ENCODE peak calls at places on chromosomes 4 and X, in eight cellular contexts. E is heart left ventricle, I is adrenal gland, O is IMR-90, S is Peyer's patch, B is ovary, U is breast epithelium, X is upper lobe of left lung. D is an unnamed sample. For H3K9me3, the result is how much of the 10 kb centered on the place peaks cover.

GRCh38 chr4:139077567-139078355 is 62.2 kb downstream of the NOCT start:
- DNase-seq in E (no peak), I (no peak), O (no peak), S (no peak), B (no peak), U (no peak), X (no peak), D (no peak)

GRCh38 chrX:37314526-37314925 is 34.6 kb upstream of the PRRG1 start:
- DNase-seq in E (no peak), I (no peak), O (peak), S (no peak), B (no peak), U (no peak), X (no peak), D (no peak)

GRCh38 chr4:128847074-128847724 is 37.7 kb downstream of the JADE1 start:
- DNase-seq in E (no peak), I (peak), O (peak), S (no peak), B (no peak), U (no peak), X (peak), D (no peak)

GRCh38 chr4:176376032-176376614 is 56.4 kb downstream of the SPCS3 start:
- DNase-seq in E (no peak), I (no peak), O (peak), S (no peak), B (no peak), U (no peak), X (no peak), D (no peak)

GRCh38 chrX:53445977-53446376 is 11.8 kb upstream of the HSD17B10 start:
- DNase-seq in E (peak), I (peak), O (peak), S (peak), B (no peak), U (no peak), X (peak), D (no peak)

GRCh38 chr4:24248674-24249644 is 335.4 kb downstream of the DHX15 start:
- DNase-seq in E (peak), I (no peak), O (no peak), S (no peak), B (no peak), U (no peak), X (no peak), D (no peak)

GRCh38 chr4:154465085-154465484 is 26.5 kb downstream of the DCHS2 start:
- DNase-seq in E (no peak), I (no peak), O (no peak), S (no peak), B (no peak), U (no peak), X (no peak), D (no peak)

GRCh38 chrX:41334866-41335589 is 1.1 kb downstream of the DDX3X start:
- DNase-seq in E (peak), I (peak), O (peak), S (peak), B (peak), U (peak), X (peak), D (no peak)

GRCh38 chrX:53354669-53355068 is 67.8 kb downstream of the SMC1A start:
- DNase-seq in E (no peak), I (no peak), O (peak), S (no peak), B (no peak), U (no peak), X (no peak), D (no peak)

GRCh38 chrX:119015407-119016242 is 41.2 kb downstream of the LONRF3 start:
- DNase-seq in E (peak), I (peak), O (peak), S (peak), B (peak), U (peak), X (peak), D (no peak)

GRCh38 chr4:18071894-18072293 is 50.3 kb upstream of the LCORL start:
- DNase-seq in E (no peak), I (no peak), O (no peak), S (no peak), B (no peak), U (no peak), X (no peak), D (no peak)

GRCh38 chrX:23634181-23634580 is 33.1 kb upstream of the PRDX4 start:
- DNase-seq in E (no peak), I (no peak), O (no peak), S (no peak), B (no peak), U (no peak), X (no peak), D (no peak)

GRCh38 chr4:14539246-14539645 is 463.0 kb upstream of the CPEB2 start:
- DNase-seq in E (no peak), I (no peak), O (no peak), S (no peak), B (no peak), U (no peak), X (no peak), D (no peak)

GRCh38 chr4:98648602-98649001 is 9.8 kb downstream of the TSPAN5 start:
- DNase-seq in E (peak), I (no peak), O (no peak), S (no peak), B (no peak), U (no peak), X (no peak), D (no peak)

GRCh38 chrX:125289209-125289608 is 30.5 kb upstream of the TEX13C start:
- DNase-seq in E (no peak), I (no peak), O (peak), S (no peak), B (no peak), U (no peak), X (no peak), D (no peak)

GRCh38 chr4:141957416-141957815 is 321.0 kb downstream of the IL15 start:
- DNase-seq in E (no peak), I (no peak), O (no peak), S (no peak), B (no peak), U (no peak), X (no peak), D (no peak)

GRCh38 chr4:163070023-163070422 is 96.7 kb downstream of the NAF1 start:
- DNase-seq in E (no peak), I (no peak), O (no peak), S (no peak), B (no peak), U (no peak), X (no peak), D (no peak)

GRCh38 chrX:96432647-96433046 is 252.0 kb upstream of the DIAPH2 start:
- DNase-seq in E (no peak), I (no peak), O (no peak), S (no peak), B (no peak), U (no peak), X (no peak), D (no peak)

GRCh38 chr4:38743866-38744265 is 38.9 kb downstream of the TLR10 start:
- DNase-seq in E (no peak), I (no peak), O (no peak), S (no peak), B (no peak), U (no peak), X (no peak), D (no peak)

GRCh38 chr4:84870398-84871163 is 95.9 kb downstream of the WDFY3 start:
- DNase-seq in E (no peak), I (no peak), O (peak), S (no peak), B (no peak), U (no peak), X (no peak), D (no peak)

GRCh38 chrX:129954804-129955203 is 27.6 kb upstream of the BCORL1 start:
- DNase-seq in E (no peak), I (no peak), O (no peak), S (no peak), B (no peak), U (no peak), X (no peak), D (no peak)

GRCh38 chr4:154082760-154083530 is 294.1 kb upstream of the SFRP2 start:
- DNase-seq in E (no peak), I (no peak), O (no peak), S (no peak), B (no peak), U (no peak), X (no peak), D (no peak)

GRCh38 chr4:61896717-61897116 is 696.6 kb downstream of the ADGRL3 start:
- DNase-seq in E (no peak), I (no peak), O (no peak), S (no peak), B (no peak), U (no peak), X (no peak), D (no peak)

GRCh38 chr4:99783940-99784339 is 32.7 kb upstream of the DAPP1 start:
- DNase-seq in E (no peak), I (no peak), O (no peak), S (no peak), B (no peak), U (no peak), X (no peak), D (no peak)

GRCh38 chr4:153014460-153014859 is 78.3 kb downstream of the FHDC1 start:
- DNase-seq in E (no peak), I (no peak), O (peak), S (peak), B (no peak), U (no peak), X (no peak), D (no peak)

GRCh38 chr4:29805245-29805644 is 914.9 kb upstream of the PCDH7 start:
- DNase-seq in E (no peak), I (no peak), O (peak), S (no peak), B (no peak), U (no peak), X (no peak), D (no peak)

GRCh38 chrX:137428251-137428661 is 137.7 kb upstream of the ZIC3 start:
- DNase-seq in E (no peak), I (no peak), O (no peak), S (no peak), B (no peak), U (no peak), X (no peak), D (no peak)

GRCh38 chrX:108313662-108314061 is 124.6 kb downstream of the COL4A6 start:
- DNase-seq in E (no peak), I (no peak), O (peak), S (no peak), B (no peak), U (no peak), X (no peak), D (no peak)

GRCh38 chr4:125677665-125678307 is 363.0 kb downstream of the FAT4 start:
- DNase-seq in E (no peak), I (no peak), O (no peak), S (no peak), B (no peak), U (no peak), X (no peak), D (no peak)

GRCh38 chr4:6233943-6234342 is 33.6 kb upstream of the JAKMIP1 start:
- DNase-seq in E (no peak), I (no peak), O (no peak), S (no peak), B (no peak), U (no peak), X (no peak), D (no peak)

GRCh38 chr4:99848576-99848975 is 31.9 kb downstream of the DAPP1 start:
- DNase-seq in E (no peak), I (no peak), O (no peak), S (no peak), B (no peak), U (no peak), X (no peak), D (no peak)

GRCh38 chrX:130836447-130836846 is 66.6 kb downstream of the ENOX2 start:
- DNase-seq in E (no peak), I (no peak), O (peak), S (no peak), B (no peak), U (no peak), X (no peak), D (no peak)

GRCh38 chrX:103211012-103211715 is 3.7 kb upstream of the BEX4 start:
- DNase-seq in E (no peak), I (peak), O (peak), S (peak), B (peak), U (peak), X (peak), D (no peak)

GRCh38 chrX:110987292-110987691 is 108.7 kb upstream of the PAK3 start:
- DNase-seq in E (no peak), I (no peak), O (no peak), S (no peak), B (no peak), U (no peak), X (no peak), D (no peak)

GRCh38 chrX:45621356-45622041 is 420.8 kb upstream of the DIPK2B start:
- DNase-seq in E (no peak), I (no peak), O (peak), S (no peak), B (no peak), U (no peak), X (no peak), D (no peak)

GRCh38 chrX:120021927-120022326 is 55.6 kb downstream of the RHOXF2B start:
- DNase-seq in E (no peak), I (no peak), O (no peak), S (no peak), B (no peak), U (no peak), X (no peak), D (no peak)

GRCh38 chrX:120365320-120365719 is 3.4 kb downstream of the ATP1B4 start:
- DNase-seq in E (peak), I (peak), O (no peak), S (peak), B (peak), U (no peak), X (peak), D (no peak)

GRCh38 chrX:29661290-29661689 is 554.1 kb upstream of the MAGEB2 start:
- DNase-seq in E (no peak), I (no peak), O (peak), S (no peak), B (no peak), U (no peak), X (no peak), D (no peak)

DNA sequence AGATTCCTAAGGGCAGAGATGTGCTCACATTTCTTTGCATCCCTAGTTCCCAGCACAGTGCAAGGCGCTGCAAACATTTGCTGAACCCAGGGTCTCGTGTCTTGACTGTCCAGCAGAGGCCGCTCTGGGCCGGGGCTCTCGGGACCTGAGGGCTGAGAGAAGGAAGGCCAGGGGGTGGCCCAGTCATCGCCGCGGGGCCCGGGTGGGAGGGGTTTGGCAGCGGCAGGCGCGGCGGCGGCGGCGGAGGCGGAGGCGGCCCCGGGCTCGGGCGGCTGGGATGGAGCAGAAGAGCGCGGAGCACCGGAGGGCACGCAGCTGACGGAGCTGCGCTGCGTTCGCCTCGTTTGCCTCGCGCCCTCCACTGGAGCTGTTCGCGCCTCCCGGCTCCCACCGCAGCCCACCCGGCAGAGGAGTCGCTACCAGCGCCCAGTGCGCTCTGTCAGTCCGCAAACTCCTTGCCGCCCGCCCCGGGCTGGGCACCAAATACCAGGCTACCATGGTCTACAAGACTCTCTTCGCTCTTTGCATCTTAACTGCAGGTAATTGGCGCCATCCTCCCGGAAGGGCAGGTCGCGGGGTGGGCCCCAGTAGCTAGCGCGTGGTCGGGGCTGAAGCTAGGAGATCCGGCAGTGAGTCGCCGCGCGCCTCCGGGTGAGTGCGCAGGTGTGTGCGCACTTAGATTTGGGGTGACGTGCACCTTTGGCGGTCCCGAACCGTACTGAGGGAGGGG is at the start of gene PARM1:
- DNase-seq in E (peak), I (peak), O (peak), S (peak), B (peak), U (peak), X (peak), D (peak)
- TF ChIP-seq POLR2A in E (peak), I (peak), O (no peak), S (peak), B (peak), U (no peak), X (no peak), D (no peak)

DNA sequence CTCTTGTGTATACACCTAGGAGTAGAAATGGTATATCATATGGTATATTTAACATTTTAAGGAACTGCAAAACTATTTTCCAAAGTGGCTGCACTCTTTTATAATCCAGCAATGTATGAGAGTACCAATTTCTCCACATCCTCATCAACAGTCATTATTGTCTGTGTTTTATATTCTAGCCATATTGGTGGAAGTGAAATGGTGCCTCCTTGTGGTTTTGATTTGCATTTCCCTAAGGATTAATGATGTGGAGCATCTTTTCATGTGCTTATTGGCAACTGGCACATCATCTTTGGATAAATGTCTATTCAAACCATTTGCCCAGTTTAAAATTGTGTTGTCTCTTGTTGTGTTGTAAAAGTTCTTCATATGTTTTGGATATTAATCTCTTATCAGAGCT is 9.6 kb downstream of the BMP15 start:
- DNase-seq in E (no peak), I (no peak), O (peak), S (no peak), B (no peak), U (no peak), X (no peak), D (no peak)
- TF ChIP-seq CTCF in E (peak), I (peak), O (peak), S (no peak), B (no peak), U (no peak), X (no peak), D (no peak)

DNA sequence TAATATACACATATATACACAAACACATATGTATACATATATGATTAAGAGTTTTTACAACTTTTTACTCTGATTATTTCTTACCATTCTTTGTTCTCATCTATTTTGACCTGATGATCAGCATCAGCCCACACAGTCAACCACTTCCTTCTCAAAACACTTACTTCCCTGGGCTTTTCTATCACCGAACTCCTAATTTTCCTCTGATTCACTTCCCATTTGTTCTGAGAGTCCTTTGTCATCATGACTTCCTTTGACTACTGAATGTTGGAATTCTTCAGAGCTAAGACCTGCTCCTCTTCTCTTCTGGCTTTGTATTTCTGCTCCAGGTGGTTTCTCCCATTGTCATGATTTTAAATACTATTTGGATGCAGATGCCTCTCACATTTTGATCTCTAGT is 209.5 kb upstream of the AFF2 start:
- DNase-seq in E (no peak), I (no peak), O (no peak), S (no peak), B (no peak), U (no peak), X (no peak), D (no peak)
- H3K9me3 ChIP-seq in E (under half), I (under half), O (under half), S (under half), B (under half), U (under half), X (under half), D (under half)

DNA sequence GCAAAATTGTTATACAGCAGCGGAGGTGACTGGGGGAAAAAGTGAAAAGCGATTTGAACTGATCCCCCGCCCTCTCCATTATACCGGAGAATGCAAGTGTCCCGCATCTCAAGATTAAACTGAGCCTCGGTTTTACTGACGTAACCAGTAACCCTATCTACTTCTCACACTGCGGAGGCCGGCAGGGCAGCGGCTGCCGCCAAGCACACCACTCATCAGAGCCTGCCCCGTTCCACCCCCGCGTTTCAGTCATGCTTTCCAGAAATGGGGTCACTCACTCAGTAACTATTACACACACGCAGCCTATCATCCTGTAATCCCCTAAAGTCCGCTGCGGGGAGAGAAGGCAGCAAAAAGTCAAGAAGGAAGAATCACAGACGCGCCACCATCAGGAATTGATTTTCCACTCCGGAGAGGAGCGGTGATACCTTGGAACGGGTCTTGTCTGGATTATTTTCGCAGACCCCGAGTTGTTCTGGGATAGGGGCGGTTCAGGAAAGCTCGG is 1.4 kb downstream of the RPS6KA3 start:
- DNase-seq in E (peak), I (peak), O (peak), S (peak), B (peak), U (peak), X (peak), D (no peak)
- TF ChIP-seq POLR2A in E (peak), I (peak), O (peak), S (peak), B (peak), U (no peak), X (no peak), D (no peak)

DNA sequence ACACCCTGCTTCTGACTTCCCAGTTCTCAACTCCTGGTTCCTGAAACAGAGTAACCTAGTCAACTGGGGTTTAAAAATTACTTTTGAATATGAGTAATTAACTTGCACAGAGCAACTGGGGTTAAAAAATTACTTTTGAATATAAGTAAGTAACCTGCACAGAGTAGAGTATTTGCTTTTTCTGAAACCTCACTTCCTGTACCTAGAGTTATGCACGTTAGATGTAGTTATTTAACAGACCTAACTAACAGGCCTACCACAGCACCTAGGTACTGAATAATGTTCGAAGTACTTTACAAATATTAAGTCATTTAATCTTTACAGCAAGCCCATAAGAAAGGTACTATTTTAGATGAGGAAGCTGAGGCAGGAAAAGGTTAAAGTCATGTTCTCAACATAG is 32.8 kb downstream of the SLC39A8 start:
- DNase-seq in E (no peak), I (no peak), O (no peak), S (no peak), B (no peak), U (no peak), X (no peak), D (no peak)
- TF ChIP-seq CTCF in E (no peak), I (no peak), O (no peak), S (no peak), B (no peak), U (no peak), X (no peak), D (no peak)

GRCh38 chr4:68141852-68142251 is 12.2 kb upstream of the TMPRSS11F start:
- DNase-seq in E (no peak), I (no peak), O (no peak), S (no peak), B (no peak), U (no peak), X (no peak), D (no peak)
- H3K9me3 ChIP-seq in E (under half), I (under half), O (under half), S (under half), B (under half), U (under half), X (under half), D (under half)

D was measured in esophagus squamous epithelium.